ENCODE peak calls at places on chromosome 21, in nine cellular contexts. One of them, this sample, is unnamed.

GRCh38 chr21:14737922-14738321 is 191.8 kb upstream of the SAMSN1 start:
- DNase-seq in vagina: no peak
- DNase-seq in K562: no peak
- DNase-seq in Peyer's patch: no peak
- DNase-seq in gastrocnemius medialis: no peak
- DNase-seq in HepG2: peak; percentile 70
- DNase-seq in prostate gland: peak; percentile 45
- DNase-seq in testis: peak; percentile 42
- DNase-seq in heart left ventricle: peak; percentile 21
- DNase-seq in this sample: no peak

GRCh38 chr21:45363921-45364463 is 41.0 kb upstream of the COL18A1 start:
- DNase-seq in vagina: no peak
- DNase-seq in K562: peak; percentile 72
- DNase-seq in Peyer's patch: no peak
- DNase-seq in gastrocnemius medialis: peak; percentile 71
- DNase-seq in HepG2: peak; percentile 82
- DNase-seq in prostate gland: peak; percentile 48
- DNase-seq in testis: peak; percentile 74
- DNase-seq in heart left ventricle: peak; percentile 89
- DNase-seq in this sample: peak; percentile 64

GRCh38 chr21:31520506-31521163 is 138.9 kb upstream of the SOD1 start:
- DNase-seq in vagina: no peak
- DNase-seq in K562: no peak
- DNase-seq in Peyer's patch: no peak
- DNase-seq in gastrocnemius medialis: no peak
- DNase-seq in HepG2: no peak
- DNase-seq in prostate gland: no peak
- DNase-seq in testis: no peak
- DNase-seq in heart left ventricle: no peak
- DNase-seq in this sample: no peak

GRCh38 chr21:46351476-46352155 is 27.7 kb downstream of the PCNT start:
- DNase-seq in vagina: no peak
- DNase-seq in K562: no peak
- DNase-seq in Peyer's patch: no peak
- DNase-seq in gastrocnemius medialis: no peak
- DNase-seq in HepG2: no peak
- DNase-seq in prostate gland: no peak
- DNase-seq in testis: no peak
- DNase-seq in heart left ventricle: no peak
- DNase-seq in this sample: no peak

GRCh38 chr21:18524097-18524496 is 120.5 kb upstream of the TMPRSS15 start:
- DNase-seq in vagina: no peak
- DNase-seq in K562: no peak
- DNase-seq in Peyer's patch: no peak
- DNase-seq in gastrocnemius medialis: no peak
- DNase-seq in HepG2: no peak
- DNase-seq in prostate gland: no peak
- DNase-seq in testis: no peak
- DNase-seq in heart left ventricle: no peak
- DNase-seq in this sample: no peak

GRCh38 chr21:24955275-24955961 is 651.9 kb downstream of the MRPL39 start:
- DNase-seq in vagina: no peak
- DNase-seq in K562: no peak
- DNase-seq in Peyer's patch: no peak
- DNase-seq in gastrocnemius medialis: no peak
- DNase-seq in HepG2: no peak
- DNase-seq in prostate gland: no peak
- DNase-seq in testis: no peak
- DNase-seq in heart left ventricle: no peak
- DNase-seq in this sample: no peak

GRCh38 chr21:46457801-46458314 is 833 bp upstream of the DIP2A start:
- DNase-seq in vagina: no peak
- DNase-seq in K562: peak; percentile 69
- DNase-seq in Peyer's patch: no peak
- DNase-seq in gastrocnemius medialis: peak; percentile 50
- DNase-seq in HepG2: peak; percentile 21
- DNase-seq in prostate gland: peak; percentile 8
- DNase-seq in testis: peak; percentile 64
- DNase-seq in heart left ventricle: peak; percentile 54
- DNase-seq in this sample: peak; percentile 44

GRCh38 chr21:43645414-43645891 is 13.8 kb downstream of the HSF2BP start:
- DNase-seq in vagina: no peak
- DNase-seq in K562: peak; percentile 62
- DNase-seq in Peyer's patch: no peak
- DNase-seq in gastrocnemius medialis: peak; percentile 56
- DNase-seq in HepG2: peak; percentile 58
- DNase-seq in prostate gland: peak; percentile 64
- DNase-seq in testis: peak; percentile 85
- DNase-seq in heart left ventricle: peak; percentile 63
- DNase-seq in this sample: no peak

GRCh38 chr21:22544747-22545146 is 1546.5 kb downstream of the NCAM2 start:
- DNase-seq in vagina: no peak
- DNase-seq in K562: no peak
- DNase-seq in Peyer's patch: no peak
- DNase-seq in gastrocnemius medialis: no peak
- DNase-seq in HepG2: no peak
- DNase-seq in prostate gland: no peak
- DNase-seq in testis: no peak
- DNase-seq in heart left ventricle: no peak
- DNase-seq in this sample: no peak

GRCh38 chr21:35016071-35016470 is 33.0 kb downstream of the RUNX1 start:
- DNase-seq in vagina: no peak
- DNase-seq in K562: no peak
- DNase-seq in Peyer's patch: no peak
- DNase-seq in gastrocnemius medialis: no peak
- DNase-seq in HepG2: no peak
- DNase-seq in prostate gland: no peak
- DNase-seq in testis: no peak
- DNase-seq in heart left ventricle: no peak
- DNase-seq in this sample: no peak

GRCh38 chr21:45285266-45285931 is 2.3 kb downstream of the POFUT2 start:
- DNase-seq in vagina: no peak
- DNase-seq in K562: no peak
- DNase-seq in Peyer's patch: no peak
- DNase-seq in gastrocnemius medialis: no peak
- DNase-seq in HepG2: no peak
- DNase-seq in prostate gland: no peak
- DNase-seq in testis: peak; percentile 10
- DNase-seq in heart left ventricle: no peak
- DNase-seq in this sample: no peak

GRCh38 chr21:44793269-44794030 is 8.2 kb downstream of the UBE2G2 start:
- DNase-seq in vagina: no peak
- DNase-seq in K562: peak; percentile 87
- DNase-seq in Peyer's patch: no peak
- DNase-seq in gastrocnemius medialis: peak; percentile 30
- DNase-seq in HepG2: peak; percentile 57
- DNase-seq in prostate gland: peak; percentile 47
- DNase-seq in testis: peak; percentile 59
- DNase-seq in heart left ventricle: peak; percentile 36
- DNase-seq in this sample: no peak

DNA sequence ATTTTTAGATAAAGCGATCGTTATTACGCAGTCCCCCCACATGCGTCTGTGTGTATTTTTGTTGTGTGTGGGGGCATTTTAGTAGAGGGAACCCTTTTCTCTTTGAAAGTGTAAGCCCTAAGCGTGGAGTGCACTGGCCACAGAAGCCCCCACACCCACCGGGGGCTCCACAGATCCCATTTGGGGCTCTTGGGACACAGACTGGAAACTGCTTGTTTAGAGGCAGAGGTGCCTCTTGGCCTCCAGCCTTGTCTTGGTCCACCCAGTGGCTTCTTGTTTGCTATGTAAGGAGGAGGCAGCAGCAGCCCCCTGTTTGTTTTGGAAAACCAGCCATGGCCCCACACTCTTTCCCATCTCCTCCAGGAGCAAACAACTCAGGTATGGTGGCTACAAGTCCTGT is 42.8 kb downstream of the SLC37A1 start:
- DNase-seq in vagina: no peak
- DNase-seq in K562: no peak
- DNase-seq in Peyer's patch: no peak
- DNase-seq in gastrocnemius medialis: no peak
- DNase-seq in HepG2: no peak
- DNase-seq in prostate gland: no peak
- DNase-seq in testis: no peak
- DNase-seq in heart left ventricle: no peak
- DNase-seq in this sample: no peak
- H3K27ac ChIP-seq in vagina: no peak overlapping the region
- H3K27ac ChIP-seq in K562: no peak overlapping the region
- H3K27ac ChIP-seq in Peyer's patch: no peak overlapping the region
- H3K27ac ChIP-seq in gastrocnemius medialis: no peak overlapping the region
- H3K27ac ChIP-seq in HepG2: no peak overlapping the region
- H3K27ac ChIP-seq in prostate gland: no peak overlapping the region
- H3K27ac ChIP-seq in testis: no peak overlapping the region
- H3K27ac ChIP-seq in heart left ventricle: no peak overlapping the region
- H3K27ac ChIP-seq in this sample: no peak overlapping the region

GRCh38 chr21:41506526-41507520 is 1.1 kb downstream of the TMPRSS2 start:
- DNase-seq in vagina: no peak
- DNase-seq in K562: no peak
- DNase-seq in Peyer's patch: peak; percentile 68
- DNase-seq in gastrocnemius medialis: no peak
- DNase-seq in HepG2: no peak
- DNase-seq in prostate gland: no peak
- DNase-seq in testis: no peak
- DNase-seq in heart left ventricle: no peak
- DNase-seq in this sample: peak; percentile 50
- TF ChIP-seq POLR2A in vagina: no peak
- TF ChIP-seq POLR2A in K562: no peak
- TF ChIP-seq POLR2A in Peyer's patch: peak; percentile 20
- TF ChIP-seq POLR2A in gastrocnemius medialis: no peak
- TF ChIP-seq POLR2A in HepG2: no peak
- TF ChIP-seq POLR2A in prostate gland: peak; percentile 16
- TF ChIP-seq POLR2A in testis: no peak
- TF ChIP-seq POLR2A in heart left ventricle: no peak
- TF ChIP-seq POLR2A in this sample: peak; percentile 15

GRCh38 chr21:37087188-37087587 is 14.1 kb downstream of the TTC3 start:
- DNase-seq in vagina: no peak
- DNase-seq in K562: peak; percentile 28
- DNase-seq in Peyer's patch: no peak
- DNase-seq in gastrocnemius medialis: peak; percentile 16
- DNase-seq in HepG2: no peak
- DNase-seq in prostate gland: no peak
- DNase-seq in testis: peak; percentile 51
- DNase-seq in heart left ventricle: no peak
- DNase-seq in this sample: no peak
- TF ChIP-seq CTCF in vagina: no peak
- TF ChIP-seq CTCF in K562: peak; percentile 88
- TF ChIP-seq CTCF in Peyer's patch: no peak
- TF ChIP-seq CTCF in gastrocnemius medialis: peak; percentile 42
- TF ChIP-seq CTCF in HepG2: no peak
- TF ChIP-seq CTCF in prostate gland: no peak
- TF ChIP-seq CTCF in testis: peak; percentile 35
- TF ChIP-seq CTCF in heart left ventricle: no peak
- TF ChIP-seq CTCF in this sample: no peak

GRCh38 chr21:33860332-33860879 is 55.2 kb downstream of the ATP5PO start:
- DNase-seq in vagina: no peak
- DNase-seq in K562: no peak
- DNase-seq in Peyer's patch: no peak
- DNase-seq in gastrocnemius medialis: no peak
- DNase-seq in HepG2: no peak
- DNase-seq in prostate gland: no peak
- DNase-seq in testis: no peak
- DNase-seq in heart left ventricle: no peak
- DNase-seq in this sample: no peak

GRCh38 chr21:33859373-33860102 is 56.1 kb downstream of the ATP5PO start:
- DNase-seq in vagina: no peak
- DNase-seq in K562: no peak
- DNase-seq in Peyer's patch: no peak
- DNase-seq in gastrocnemius medialis: no peak
- DNase-seq in HepG2: no peak
- DNase-seq in prostate gland: no peak
- DNase-seq in testis: no peak
- DNase-seq in heart left ventricle: no peak
- DNase-seq in this sample: no peak

GRCh38 chr21:33856893-33857527 is 58.6 kb downstream of the ATP5PO start:
- DNase-seq in vagina: no peak
- DNase-seq in K562: no peak
- DNase-seq in Peyer's patch: no peak
- DNase-seq in gastrocnemius medialis: peak; percentile 3
- DNase-seq in HepG2: peak; percentile 39
- DNase-seq in prostate gland: no peak
- DNase-seq in testis: no peak
- DNase-seq in heart left ventricle: no peak
- DNase-seq in this sample: no peak

GRCh38 chr21:33858672-33859372 is 56.8 kb downstream of the ATP5PO start:
- DNase-seq in vagina: no peak
- DNase-seq in K562: no peak
- DNase-seq in Peyer's patch: no peak
- DNase-seq in gastrocnemius medialis: no peak
- DNase-seq in HepG2: no peak
- DNase-seq in prostate gland: no peak
- DNase-seq in testis: peak; percentile 40
- DNase-seq in heart left ventricle: no peak
- DNase-seq in this sample: no peak

DNA sequence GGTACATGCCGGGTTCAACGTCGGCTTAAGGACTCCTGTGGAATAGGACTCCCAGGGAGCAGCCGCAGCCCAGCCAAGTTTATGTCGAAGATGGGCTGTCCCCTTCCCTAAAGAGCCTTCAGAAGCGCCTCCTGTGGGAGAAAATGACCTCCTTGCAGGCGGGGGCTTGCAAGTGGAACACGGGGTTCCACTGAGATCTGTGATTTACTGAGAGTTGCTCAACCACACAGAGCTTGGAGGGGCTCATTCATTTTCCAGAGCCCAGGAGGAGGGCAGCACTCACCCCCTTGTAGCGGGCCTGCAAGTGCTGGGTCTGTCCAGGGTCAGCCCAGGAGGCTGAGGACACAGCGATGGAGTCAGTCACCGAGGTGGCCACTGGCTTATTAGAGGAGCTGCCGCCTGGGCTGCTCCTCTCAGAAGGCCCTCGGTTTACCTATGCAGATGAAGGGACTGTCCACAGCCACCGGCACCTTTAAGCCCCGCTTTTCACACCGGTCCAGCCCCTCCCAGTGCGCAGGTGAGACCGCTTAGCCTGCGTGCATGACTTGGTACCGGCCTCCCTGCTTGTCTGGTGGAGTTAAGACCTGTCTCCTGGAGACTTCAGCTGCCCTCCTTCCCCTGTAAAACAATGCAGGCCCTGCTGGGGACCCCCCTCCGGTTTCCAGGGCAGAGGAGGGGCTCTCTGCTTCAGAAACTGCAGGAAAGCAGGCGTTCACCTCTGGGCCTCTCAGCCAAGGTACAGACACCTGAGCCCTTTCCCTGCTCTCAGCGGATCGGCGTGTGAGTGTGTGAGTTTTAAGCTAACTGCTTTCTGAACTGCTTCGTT is 57.5 kb downstream of the ATP5PO start:
- DNase-seq in vagina: no peak
- DNase-seq in K562: no peak
- DNase-seq in Peyer's patch: no peak
- DNase-seq in gastrocnemius medialis: no peak
- DNase-seq in HepG2: no peak
- DNase-seq in prostate gland: no peak
- DNase-seq in testis: no peak
- DNase-seq in heart left ventricle: no peak
- DNase-seq in this sample: no peak
- H3K27ac ChIP-seq in vagina: no peak overlapping the region
- H3K27ac ChIP-seq in K562: no peak overlapping the region
- H3K27ac ChIP-seq in Peyer's patch: no peak overlapping the region
- H3K27ac ChIP-seq in gastrocnemius medialis: no peak overlapping the region
- H3K27ac ChIP-seq in HepG2: no peak overlapping the region
- H3K27ac ChIP-seq in prostate gland: peak overlapping the region; percentile 13
- H3K27ac ChIP-seq in testis: peak overlapping the region; percentile 18
- H3K27ac ChIP-seq in heart left ventricle: no peak overlapping the region
- H3K27ac ChIP-seq in this sample: no peak overlapping the region